ENCODE peak calls at places on chromosomes 6 and 20, in eight cellular contexts. One of them, this sample, is unnamed.

GRCh38 chr6:5634525-5634924 is 372.2 kb downstream of the NRN1 start:
- DNase-seq in heart right ventricle: peak; percentile 21
- DNase-seq in cardiac fibroblast: peak; percentile 4
- DNase-seq in CD4-positive, alpha-beta memory T cell: no peak
- DNase-seq in Panc1: no peak
- DNase-seq in aorta: no peak
- DNase-seq in ovary: no peak
- DNase-seq in CD8-positive, alpha-beta T cell: no peak
- DNase-seq in this sample: no peak

GRCh38 chr20:23161244-23161875 is 75.2 kb upstream of the CD93 start:
- DNase-seq in heart right ventricle: no peak
- DNase-seq in aorta: no peak
- DNase-seq in Panc1: no peak
- DNase-seq in cardiac fibroblast: peak; percentile 57
- DNase-seq in ovary: no peak
- DNase-seq in CD8-positive, alpha-beta T cell: no peak
- DNase-seq in CD4-positive, alpha-beta memory T cell: no peak
- DNase-seq in this sample: no peak

GRCh38 chr6:96783307-96783706 is 54.0 kb downstream of the GPR63 start:
- DNase-seq in CD8-positive, alpha-beta T cell: no peak
- DNase-seq in cardiac fibroblast: no peak
- DNase-seq in aorta: no peak
- DNase-seq in Panc1: no peak
- DNase-seq in heart right ventricle: no peak
- DNase-seq in ovary: no peak
- DNase-seq in CD4-positive, alpha-beta memory T cell: no peak
- DNase-seq in this sample: no peak

GRCh38 chr6:32086661-32087573 is 22.2 kb downstream of the TNXB start:
- DNase-seq in ovary: no peak
- DNase-seq in aorta: peak; percentile 83
- DNase-seq in CD8-positive, alpha-beta T cell: no peak
- DNase-seq in cardiac fibroblast: peak; percentile 74
- DNase-seq in heart right ventricle: no peak
- DNase-seq in CD4-positive, alpha-beta memory T cell: no peak
- DNase-seq in Panc1: no peak
- DNase-seq in this sample: no peak

GRCh38 chr6:162026843-162027242 is 700.7 kb downstream of the PRKN start:
- DNase-seq in CD4-positive, alpha-beta memory T cell: no peak
- DNase-seq in cardiac fibroblast: no peak
- DNase-seq in ovary: no peak
- DNase-seq in heart right ventricle: no peak
- DNase-seq in aorta: no peak
- DNase-seq in CD8-positive, alpha-beta T cell: no peak
- DNase-seq in Panc1: no peak
- DNase-seq in this sample: no peak

GRCh38 chr6:42279144-42279781 is 61.6 kb upstream of the MRPS10 start:
- DNase-seq in CD4-positive, alpha-beta memory T cell: peak; percentile 18
- DNase-seq in aorta: no peak
- DNase-seq in cardiac fibroblast: peak; percentile 69
- DNase-seq in Panc1: no peak
- DNase-seq in CD8-positive, alpha-beta T cell: peak; percentile 74
- DNase-seq in heart right ventricle: no peak
- DNase-seq in ovary: peak; percentile 61
- DNase-seq in this sample: no peak

GRCh38 chr20:38225900-38226263 is 34.7 kb downstream of the KIAA1755 start:
- DNase-seq in Panc1: no peak
- DNase-seq in CD8-positive, alpha-beta T cell: no peak
- DNase-seq in heart right ventricle: no peak
- DNase-seq in ovary: no peak
- DNase-seq in cardiac fibroblast: peak; percentile 36
- DNase-seq in aorta: no peak
- DNase-seq in CD4-positive, alpha-beta memory T cell: no peak
- DNase-seq in this sample: no peak

GRCh38 chr6:16698163-16698533 is 63.1 kb downstream of the ATXN1 start:
- DNase-seq in ovary: no peak
- DNase-seq in cardiac fibroblast: peak; percentile 26
- DNase-seq in CD4-positive, alpha-beta memory T cell: no peak
- DNase-seq in Panc1: no peak
- DNase-seq in heart right ventricle: no peak
- DNase-seq in aorta: no peak
- DNase-seq in CD8-positive, alpha-beta T cell: no peak
- DNase-seq in this sample: no peak

GRCh38 chr20:38426006-38426405 is 9.1 kb downstream of the SNHG17 start:
- DNase-seq in CD4-positive, alpha-beta memory T cell: no peak
- DNase-seq in heart right ventricle: no peak
- DNase-seq in cardiac fibroblast: peak; percentile 94
- DNase-seq in ovary: no peak
- DNase-seq in aorta: no peak
- DNase-seq in Panc1: no peak
- DNase-seq in CD8-positive, alpha-beta T cell: no peak
- DNase-seq in this sample: no peak

GRCh38 chr20:52242237-52243230 is 51.0 kb upstream of the ZFP64 start:
- DNase-seq in CD4-positive, alpha-beta memory T cell: peak; percentile 39
- DNase-seq in cardiac fibroblast: peak; percentile 37
- DNase-seq in aorta: no peak
- DNase-seq in CD8-positive, alpha-beta T cell: no peak
- DNase-seq in Panc1: peak; percentile 1
- DNase-seq in heart right ventricle: no peak
- DNase-seq in ovary: no peak
- DNase-seq in this sample: peak; percentile 22

GRCh38 chr6:42710316-42710715 is 12.1 kb downstream of the PRPH2 start:
- DNase-seq in cardiac fibroblast: peak; percentile 46
- DNase-seq in aorta: peak; percentile 54
- DNase-seq in heart right ventricle: no peak
- DNase-seq in CD4-positive, alpha-beta memory T cell: no peak
- DNase-seq in ovary: no peak
- DNase-seq in Panc1: no peak
- DNase-seq in CD8-positive, alpha-beta T cell: no peak
- DNase-seq in this sample: peak; percentile 68

GRCh38 chr6:133248241-133249001 is 7.3 kb downstream of the EYA4 start:
- DNase-seq in cardiac fibroblast: peak; percentile 86
- DNase-seq in aorta: no peak
- DNase-seq in Panc1: no peak
- DNase-seq in CD8-positive, alpha-beta T cell: no peak
- DNase-seq in CD4-positive, alpha-beta memory T cell: no peak
- DNase-seq in ovary: no peak
- DNase-seq in heart right ventricle: no peak
- DNase-seq in this sample: no peak

GRCh38 chr6:144346719-144347446 is 61.7 kb downstream of the UTRN start:
- DNase-seq in Panc1: no peak
- DNase-seq in ovary: no peak
- DNase-seq in aorta: no peak
- DNase-seq in CD8-positive, alpha-beta T cell: no peak
- DNase-seq in cardiac fibroblast: peak; percentile 88
- DNase-seq in CD4-positive, alpha-beta memory T cell: no peak
- DNase-seq in heart right ventricle: peak; percentile 22
- DNase-seq in this sample: no peak

GRCh38 chr6:132669690-132670291 is 10.8 kb upstream of the TAAR1 start:
- DNase-seq in CD8-positive, alpha-beta T cell: no peak
- DNase-seq in cardiac fibroblast: peak; percentile 67
- DNase-seq in Panc1: peak; percentile 24
- DNase-seq in ovary: no peak
- DNase-seq in CD4-positive, alpha-beta memory T cell: peak; percentile 38
- DNase-seq in heart right ventricle: no peak
- DNase-seq in aorta: no peak
- DNase-seq in this sample: peak; percentile 16

GRCh38 chr6:35056952-35057351 is 84.2 kb downstream of the TCP11 start:
- DNase-seq in heart right ventricle: no peak
- DNase-seq in cardiac fibroblast: no peak
- DNase-seq in Panc1: no peak
- DNase-seq in CD8-positive, alpha-beta T cell: no peak
- DNase-seq in aorta: peak; percentile 26
- DNase-seq in ovary: no peak
- DNase-seq in CD4-positive, alpha-beta memory T cell: no peak
- DNase-seq in this sample: no peak

GRCh38 chr20:56245761-56246160 is 2.8 kb upstream of the MC3R start:
- DNase-seq in CD8-positive, alpha-beta T cell: no peak
- DNase-seq in cardiac fibroblast: no peak
- DNase-seq in CD4-positive, alpha-beta memory T cell: no peak
- DNase-seq in Panc1: no peak
- DNase-seq in heart right ventricle: no peak
- DNase-seq in aorta: no peak
- DNase-seq in ovary: no peak
- DNase-seq in this sample: no peak

GRCh38 chr6:108580645-108581044 is 19.9 kb downstream of the FOXO3 start:
- DNase-seq in aorta: no peak
- DNase-seq in heart right ventricle: no peak
- DNase-seq in ovary: no peak
- DNase-seq in Panc1: no peak
- DNase-seq in CD8-positive, alpha-beta T cell: no peak
- DNase-seq in CD4-positive, alpha-beta memory T cell: no peak
- DNase-seq in cardiac fibroblast: no peak
- DNase-seq in this sample: no peak

GRCh38 chr6:73073238-73073637 is 152.1 kb downstream of the KHDC1L start:
- DNase-seq in aorta: no peak
- DNase-seq in Panc1: peak; percentile 63
- DNase-seq in CD8-positive, alpha-beta T cell: no peak
- DNase-seq in CD4-positive, alpha-beta memory T cell: no peak
- DNase-seq in ovary: no peak
- DNase-seq in cardiac fibroblast: no peak
- DNase-seq in heart right ventricle: no peak
- DNase-seq in this sample: no peak

GRCh38 chr6:48032156-48032555 is 78.8 kb downstream of the PTCHD4 start:
- DNase-seq in heart right ventricle: no peak
- DNase-seq in Panc1: no peak
- DNase-seq in aorta: no peak
- DNase-seq in cardiac fibroblast: peak; percentile 89
- DNase-seq in ovary: no peak
- DNase-seq in CD8-positive, alpha-beta T cell: no peak
- DNase-seq in CD4-positive, alpha-beta memory T cell: no peak
- DNase-seq in this sample: no peak

GRCh38 chr20:25867776-25868649 is 171.4 kb upstream of the ZNF337 start:
- DNase-seq in CD4-positive, alpha-beta memory T cell: peak; percentile 72
- DNase-seq in cardiac fibroblast: peak; percentile 79
- DNase-seq in aorta: peak; percentile 94
- DNase-seq in Panc1: no peak
- DNase-seq in ovary: peak; percentile 75
- DNase-seq in CD8-positive, alpha-beta T cell: peak; percentile 65
- DNase-seq in heart right ventricle: peak; percentile 83
- DNase-seq in this sample: peak; percentile 82
- H3K4me3 ChIP-seq in CD4-positive, alpha-beta memory T cell: no peak overlapping the region
- H3K4me3 ChIP-seq in cardiac fibroblast: peak overlapping the region; percentile 43
- H3K4me3 ChIP-seq in aorta: peak overlapping the region; percentile 32
- H3K4me3 ChIP-seq in Panc1: peak overlapping the region; percentile 33
- H3K4me3 ChIP-seq in ovary: peak overlapping the region; percentile 20
- H3K4me3 ChIP-seq in CD8-positive, alpha-beta T cell: peak overlapping the region; percentile 54
- H3K4me3 ChIP-seq in heart right ventricle: peak overlapping the region; percentile 65
- H3K4me3 ChIP-seq in this sample: peak overlapping the region; percentile 42

DNA sequence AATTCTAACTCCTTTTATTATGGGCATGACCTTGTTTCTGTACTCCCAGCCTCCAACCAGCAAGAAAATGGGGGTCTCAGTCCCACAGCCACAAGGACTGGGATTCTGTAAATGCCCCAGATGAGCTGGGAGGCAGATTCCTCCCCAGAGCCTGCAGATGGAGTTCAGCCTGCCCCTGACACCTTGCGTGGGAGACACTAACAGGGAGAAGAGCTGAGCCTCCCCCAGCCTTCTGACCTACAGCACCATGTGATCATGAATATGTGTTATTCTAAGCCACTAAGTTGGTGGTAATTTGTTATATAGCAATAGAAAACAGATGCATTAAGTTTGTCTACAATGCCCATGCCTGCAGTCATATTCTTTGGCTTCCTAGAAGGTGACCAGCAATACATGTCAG is 39.7 kb downstream of the SLC22A3 start:
- DNase-seq in ovary: no peak
- DNase-seq in CD4-positive, alpha-beta memory T cell: no peak
- DNase-seq in CD8-positive, alpha-beta T cell: no peak
- DNase-seq in aorta: no peak
- DNase-seq in cardiac fibroblast: no peak
- DNase-seq in heart right ventricle: no peak
- DNase-seq in Panc1: no peak
- DNase-seq in this sample: no peak
- H3K4me3 ChIP-seq in ovary: no peak overlapping the region
- H3K4me3 ChIP-seq in CD4-positive, alpha-beta memory T cell: no peak overlapping the region
- H3K4me3 ChIP-seq in CD8-positive, alpha-beta T cell: no peak overlapping the region
- H3K4me3 ChIP-seq in aorta: no peak overlapping the region
- H3K4me3 ChIP-seq in cardiac fibroblast: no peak overlapping the region
- H3K4me3 ChIP-seq in heart right ventricle: no peak overlapping the region
- H3K4me3 ChIP-seq in Panc1: no peak overlapping the region
- H3K4me3 ChIP-seq in this sample: no peak overlapping the region

DNA sequence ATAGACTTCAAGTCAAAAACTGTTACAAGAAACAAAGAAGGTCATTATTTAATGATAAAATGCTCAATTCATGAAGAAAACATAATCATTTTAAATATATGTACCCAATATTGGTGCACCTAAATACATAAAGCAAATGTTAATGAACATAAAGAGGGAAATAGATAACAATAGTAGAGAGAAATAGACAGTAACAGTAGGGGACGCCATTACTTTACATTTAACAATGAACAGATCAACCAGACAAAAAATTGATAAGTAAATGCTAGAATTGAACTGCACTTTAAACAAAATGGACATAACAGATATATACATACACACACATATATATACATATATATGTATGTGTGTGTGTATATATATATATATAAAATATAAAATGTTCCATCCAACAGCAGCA is 37.4 kb downstream of the IL22RA2 start:
- DNase-seq in cardiac fibroblast: peak; percentile 53
- DNase-seq in Panc1: no peak
- DNase-seq in CD4-positive, alpha-beta memory T cell: peak; percentile 11
- DNase-seq in CD8-positive, alpha-beta T cell: no peak
- DNase-seq in heart right ventricle: no peak
- DNase-seq in ovary: no peak
- DNase-seq in aorta: no peak
- DNase-seq in this sample: no peak
- H3K4me3 ChIP-seq in cardiac fibroblast: no peak overlapping the region
- H3K4me3 ChIP-seq in Panc1: no peak overlapping the region
- H3K4me3 ChIP-seq in CD4-positive, alpha-beta memory T cell: no peak overlapping the region
- H3K4me3 ChIP-seq in CD8-positive, alpha-beta T cell: no peak overlapping the region
- H3K4me3 ChIP-seq in heart right ventricle: no peak overlapping the region
- H3K4me3 ChIP-seq in ovary: no peak overlapping the region
- H3K4me3 ChIP-seq in aorta: no peak overlapping the region
- H3K4me3 ChIP-seq in this sample: no peak overlapping the region

GRCh38 chr6:147203311-147204059 is 732 bp upstream of the STXBP5 start:
- DNase-seq in aorta: peak; percentile 90
- DNase-seq in CD8-positive, alpha-beta T cell: peak; percentile 85
- DNase-seq in cardiac fibroblast: peak; percentile 81
- DNase-seq in ovary: peak; percentile 81
- DNase-seq in CD4-positive, alpha-beta memory T cell: peak; percentile 82
- DNase-seq in heart right ventricle: peak; percentile 43
- DNase-seq in Panc1: no peak
- DNase-seq in this sample: peak; percentile 92

GRCh38 chr6:147202516-147203310 is 1.5 kb upstream of the STXBP5 start:
- DNase-seq in CD4-positive, alpha-beta memory T cell: peak; percentile 93
- DNase-seq in ovary: peak; percentile 69
- DNase-seq in CD8-positive, alpha-beta T cell: peak; percentile 83
- DNase-seq in heart right ventricle: peak; percentile 94
- DNase-seq in aorta: peak; percentile 84
- DNase-seq in Panc1: peak; percentile 89
- DNase-seq in cardiac fibroblast: peak; percentile 99
- DNase-seq in this sample: peak; percentile 84

GRCh38 chr6:147204060-147204785 is at the start of gene STXBP5:
- DNase-seq in aorta: peak; percentile 85
- DNase-seq in CD4-positive, alpha-beta memory T cell: peak; percentile 47
- DNase-seq in Panc1: no peak
- DNase-seq in heart right ventricle: peak; percentile 43
- DNase-seq in CD8-positive, alpha-beta T cell: peak; percentile 74
- DNase-seq in cardiac fibroblast: peak; percentile 60
- DNase-seq in ovary: peak; percentile 66
- DNase-seq in this sample: peak; percentile 53

GRCh38 chr6:147205690-147206600 is 1.7 kb downstream of the STXBP5 start:
- DNase-seq in aorta: no peak
- DNase-seq in CD4-positive, alpha-beta memory T cell: no peak
- DNase-seq in ovary: no peak
- DNase-seq in CD8-positive, alpha-beta T cell: no peak
- DNase-seq in heart right ventricle: no peak
- DNase-seq in cardiac fibroblast: peak; percentile 56
- DNase-seq in Panc1: no peak
- DNase-seq in this sample: no peak

GRCh38 chr6:147204843-147205311 is 660 bp downstream of the STXBP5 start:
- DNase-seq in ovary: no peak
- DNase-seq in cardiac fibroblast: no peak
- DNase-seq in aorta: no peak
- DNase-seq in CD8-positive, alpha-beta T cell: no peak
- DNase-seq in heart right ventricle: no peak
- DNase-seq in Panc1: no peak
- DNase-seq in CD4-positive, alpha-beta memory T cell: peak; percentile 19
- DNase-seq in this sample: no peak
- H3K4me3 ChIP-seq in ovary: peak overlapping the region; percentile 64
- H3K4me3 ChIP-seq in cardiac fibroblast: peak overlapping the region; percentile 84
- H3K4me3 ChIP-seq in aorta: peak overlapping the region; percentile 95
- H3K4me3 ChIP-seq in CD8-positive, alpha-beta T cell: peak overlapping the region; percentile 88
- H3K4me3 ChIP-seq in heart right ventricle: peak overlapping the region; percentile 82
- H3K4me3 ChIP-seq in Panc1: peak overlapping the region; percentile 62
- H3K4me3 ChIP-seq in CD4-positive, alpha-beta memory T cell: peak overlapping the region; percentile 64
- H3K4me3 ChIP-seq in this sample: peak overlapping the region; percentile 67